ENCODE peak calls at places on chromosomes 3 and 15, in four cellular contexts. I is glutamatergic neuron, S is mammary epithelial cell, M is mucosa of descending colon. Q is an unnamed sample.

GRCh38 chr3:53140575-53141467 is 10.6 kb upstream of the RFT1 start:
- DNase-seq in I (no peak), S (peak; percentile 67), M (no peak), Q (no peak)

GRCh38 chr3:45807645-45808540 is 11.6 kb upstream of the SLC6A20 start:
- DNase-seq in I (no peak), S (no peak), M (no peak), Q (no peak)

GRCh38 chr3:110736332-110736731 is 335.3 kb upstream of the NECTIN3 start:
- DNase-seq in I (no peak), S (no peak), M (no peak), Q (no peak)

GRCh38 chr3:136802481-136802996 is 16.4 kb upstream of the SLC35G2 start:
- DNase-seq in I (no peak), S (peak; percentile 42), M (no peak), Q (peak; percentile 16)

GRCh38 chr3:46536758-46537157 is 29.3 kb downstream of the LRRC2 start:
- DNase-seq in I (no peak), S (no peak), M (no peak), Q (no peak)

GRCh38 chr15:70250208-70251201 is 152.8 kb upstream of the TLE3 start:
- DNase-seq in I (peak; percentile 79), S (no peak), M (no peak), Q (no peak)

GRCh38 chr15:66369773-66370651 is 13.5 kb upstream of the TIPIN start:
- DNase-seq in I (no peak), S (no peak), M (no peak), Q (no peak)

GRCh38 chr15:83973816-83974215 is 261.8 kb upstream of the GOLGA6L4 start:
- DNase-seq in I (no peak), S (no peak), M (no peak), Q (no peak)

GRCh38 chr15:77529394-77530159 is 103.1 kb downstream of the LINGO1 start:
- DNase-seq in I (no peak), S (no peak), M (no peak), Q (no peak)

GRCh38 chr3:90184861-90185260 is 1077.4 kb downstream of the EPHA3 start:
- DNase-seq in I (no peak), S (peak; percentile 80), M (no peak), Q (no peak)

GRCh38 chr3:11363732-11364131 is 91.5 kb downstream of the ATG7 start:
- DNase-seq in I (no peak), S (no peak), M (no peak), Q (no peak)

GRCh38 chr3:11791339-11792200 is 55.1 kb downstream of the TAMM41 start:
- DNase-seq in I (no peak), S (no peak), M (no peak), Q (no peak)

GRCh38 chr3:12175844-12176453 is 17.2 kb upstream of the TIMP4 start:
- DNase-seq in I (peak; percentile 74), S (no peak), M (no peak), Q (peak; percentile 62)

GRCh38 chr15:72737723-72738122 is 45.8 kb downstream of the ADPGK start:
- DNase-seq in I (no peak), S (peak; percentile 4), M (no peak), Q (no peak)

GRCh38 chr3:37544869-37545352 is 316.8 kb upstream of the CTDSPL start:
- DNase-seq in I (no peak), S (no peak), M (no peak), Q (no peak)

GRCh38 chr15:40420071-40420713 is 14.6 kb downstream of the IVD start:
- DNase-seq in I (no peak), S (no peak), M (no peak), Q (no peak)

GRCh38 chr15:98764296-98764695 is 116.0 kb downstream of the IGF1R start:
- DNase-seq in I (no peak), S (no peak), M (no peak), Q (no peak)

GRCh38 chr3:102165367-102165766 is 269.4 kb upstream of the ZPLD1 start:
- DNase-seq in I (no peak), S (no peak), M (no peak), Q (no peak)

GRCh38 chr3:41900265-41900664 is 61.6 kb downstream of the ULK4 start:
- DNase-seq in I (no peak), S (no peak), M (no peak), Q (no peak)

GRCh38 chr15:78914027-78914764 is 30.6 kb downstream of the CTSH start:
- DNase-seq in I (no peak), S (peak; percentile 25), M (no peak), Q (no peak)

GRCh38 chr3:27729748-27730611 is 7.9 kb upstream of the EOMES start:
- DNase-seq in I (peak; percentile 32), S (no peak), M (no peak), Q (no peak)

GRCh38 chr15:51801391-51801835 is 28.0 kb upstream of the TMOD3 start:
- DNase-seq in I (peak; percentile 75), S (no peak), M (no peak), Q (peak; percentile 24)

GRCh38 chr3:171804618-171805389 is 5.5 kb downstream of the PLD1 start:
- DNase-seq in I (no peak), S (no peak), M (no peak), Q (no peak)

GRCh38 chr3:20930034-20930433 is 744.0 kb upstream of the SGO1 start:
- DNase-seq in I (no peak), S (peak; percentile 23), M (no peak), Q (peak; percentile 3)
- TF ChIP-seq CTCF in I (peak; percentile 27), S (peak; percentile 13), M (no peak), Q (peak; percentile 63)

DNA sequence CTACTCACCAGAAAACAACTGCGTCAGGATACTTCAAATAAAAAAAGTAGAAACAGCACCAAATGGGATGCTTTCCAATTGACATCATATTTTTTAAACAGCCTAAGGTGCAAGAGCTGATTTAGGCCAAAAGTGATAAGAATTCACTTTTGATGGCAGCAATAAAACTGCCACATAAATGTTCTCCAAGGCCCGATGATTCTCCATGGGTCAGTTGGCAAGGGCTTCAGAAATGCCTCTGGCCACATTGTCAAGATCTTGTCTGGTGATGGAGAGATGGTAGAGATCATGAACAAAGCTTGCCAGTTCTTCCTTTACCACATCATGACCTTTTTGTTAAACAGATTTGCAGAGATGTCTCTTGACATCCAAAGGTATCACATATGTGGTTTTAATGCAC is 38.9 kb downstream of the LDHAL6B start:
- DNase-seq in I (no peak), S (no peak), M (no peak), Q (no peak)
- TF ChIP-seq CTCF in I (no peak), S (no peak), M (no peak), Q (no peak)

DNA sequence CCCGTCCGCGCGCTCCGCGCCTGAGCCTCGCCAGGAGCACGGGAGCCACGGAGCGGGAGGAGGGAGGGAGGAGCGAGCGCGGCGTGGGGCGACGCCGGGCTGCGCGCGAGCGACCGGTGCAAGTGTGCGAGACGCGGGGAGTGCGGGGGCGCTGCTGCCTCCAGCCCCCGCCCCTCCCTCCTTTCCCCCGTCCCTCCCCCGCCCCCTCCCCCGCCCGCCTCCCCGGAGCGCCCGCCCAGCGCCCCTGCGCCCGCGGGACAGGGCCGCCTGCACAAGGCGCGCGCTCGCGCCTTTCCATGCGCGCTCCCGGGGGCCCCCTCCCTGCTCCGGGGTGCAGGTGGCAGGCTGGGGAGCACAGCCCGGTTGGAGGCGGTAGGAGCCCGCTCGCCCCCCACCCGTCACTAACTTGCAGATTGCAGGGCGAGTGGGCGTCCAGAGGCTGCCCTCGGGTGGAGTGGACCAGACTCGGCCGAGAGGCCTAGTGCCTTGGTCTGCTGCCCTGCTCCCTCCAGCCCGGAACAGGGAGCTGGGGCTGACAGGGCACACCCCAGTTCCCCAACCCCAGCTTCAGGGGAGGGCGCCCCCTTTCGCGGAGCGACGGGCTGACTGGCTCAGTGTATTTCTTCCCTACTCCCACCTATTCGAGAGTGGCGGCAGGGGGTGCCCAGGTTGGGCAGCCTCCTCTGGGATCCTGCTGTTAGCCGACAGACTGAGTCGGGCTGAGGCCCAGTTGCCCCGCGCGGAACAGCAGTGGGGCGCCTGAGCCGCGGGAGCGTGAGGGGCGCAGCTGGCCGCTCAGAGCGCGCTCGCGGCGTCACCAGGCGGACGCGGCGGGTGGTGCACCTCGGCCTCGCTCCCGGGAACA is at the start of gene WNT7A:
- DNase-seq in I (peak; percentile 84), S (peak; percentile 74), M (no peak), Q (peak; percentile 70)
- TF ChIP-seq CTCF in I (peak; percentile 88), S (peak; percentile 77), M (no peak), Q (peak; percentile 91)

GRCh38 chr15:42172475-42172874 is 16.0 kb upstream of the PLA2G4F start:
- DNase-seq in I (no peak), S (no peak), M (no peak), Q (no peak)

GRCh38 chr15:42182976-42183375 is 25.1 kb downstream of the VPS39 start:
- DNase-seq in I (no peak), S (no peak), M (no peak), Q (no peak)

GRCh38 chr15:42182328-42182901 is 25.7 kb downstream of the VPS39 start:
- DNase-seq in I (no peak), S (no peak), M (no peak), Q (no peak)

GRCh38 chr15:42175671-42176070 is 19.2 kb upstream of the PLA2G4F start:
- DNase-seq in I (no peak), S (no peak), M (no peak), Q (no peak)

DNA sequence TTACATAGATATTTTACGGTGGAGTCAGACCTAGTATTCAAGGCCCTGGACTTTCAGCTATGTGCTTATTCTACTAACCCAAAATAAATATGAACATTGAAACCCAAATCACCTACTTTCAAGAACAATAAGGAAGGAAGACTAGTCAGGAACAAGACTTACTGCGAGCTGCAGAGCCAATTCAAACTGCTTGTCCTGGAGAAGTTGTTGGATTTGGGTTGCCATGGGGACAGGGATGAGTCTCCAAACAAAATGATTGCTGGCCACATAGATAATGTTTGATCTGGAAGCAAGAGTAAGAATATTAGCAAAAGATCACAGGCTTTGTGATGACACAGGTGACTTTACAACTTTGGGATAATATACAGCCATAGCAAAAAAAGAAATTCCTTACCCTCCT is 21.6 kb upstream of the PLA2G4F start:
- DNase-seq in I (no peak), S (no peak), M (no peak), Q (no peak)
- TF ChIP-seq CTCF in I (no peak), S (no peak), M (no peak), Q (no peak)

DNA sequence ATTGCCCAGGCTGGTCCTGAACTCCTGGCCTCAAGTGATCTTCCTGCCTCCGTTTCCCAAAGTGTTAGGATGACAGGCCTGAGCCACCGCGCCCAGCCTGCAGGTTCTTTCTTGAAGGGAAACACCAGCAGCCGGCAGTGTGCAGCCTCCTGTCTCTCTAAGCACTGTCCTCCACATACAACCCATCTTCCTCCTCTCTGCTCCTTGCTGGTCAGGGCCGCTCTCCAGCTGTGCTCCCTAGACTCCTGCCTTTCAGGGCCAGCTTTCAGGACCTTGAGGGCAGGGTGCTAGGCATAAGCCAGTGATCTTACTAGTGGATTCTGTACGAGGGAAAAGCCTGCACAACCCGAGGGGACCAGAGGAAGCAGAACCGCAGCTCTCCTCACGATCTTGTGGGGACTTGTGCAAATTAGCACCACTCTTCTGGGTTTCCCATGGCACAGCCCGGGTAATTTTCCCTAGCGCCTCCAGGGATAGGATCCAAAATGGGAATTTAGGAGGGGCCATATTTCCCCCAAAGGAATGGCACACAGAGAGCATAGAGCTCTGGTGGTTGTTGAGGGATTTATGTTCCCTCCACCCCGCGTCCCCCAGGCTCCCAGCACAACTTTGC is 18.2 kb upstream of the CORO2B start:
- DNase-seq in I (peak; percentile 36), S (no peak), M (no peak), Q (no peak)
- TF ChIP-seq CTCF in I (no peak), S (no peak), M (no peak), Q (no peak)

GRCh38 chr15:96072821-96073220 is 257.7 kb upstream of the NR2F2 start:
- DNase-seq in I (no peak), S (no peak), M (no peak), Q (no peak)
- TF ChIP-seq CTCF in I (no peak), S (no peak), M (no peak), Q (no peak)

GRCh38 chr3:77885381-77885780 is 845.5 kb downstream of the ROBO2 start:
- DNase-seq in I (no peak), S (no peak), M (no peak), Q (no peak)

GRCh38 chr3:77887611-77888010 is 847.7 kb downstream of the ROBO2 start:
- DNase-seq in I (no peak), S (no peak), M (no peak), Q (no peak)

GRCh38 chr3:77889616-77890015 is 849.7 kb downstream of the ROBO2 start:
- DNase-seq in I (no peak), S (no peak), M (no peak), Q (no peak)
- TF ChIP-seq CTCF in I (no peak), S (no peak), M (no peak), Q (no peak)

Q was measured in neural crest cell.